ENCODE peak calls at places on chromosome 21, in five cellular contexts. K, T, Y, Z and N are unnamed samples.
A peak's percentile ranks its signal among the peaks of the same experiment; 100 is the strongest.

GRCh38 chr21:18285379-18285778 is 40.7 kb downstream of the CHODL start:
- DNase-seq in Z (no peak), T (no peak), Y (no peak), K (no peak), N (no peak)

GRCh38 chr21:43778469-43779335 is 2.6 kb upstream of the CSTB start:
- DNase-seq in T (no peak), K (no peak), Z (peak; percentile 11), Y (no peak), N (no peak)

GRCh38 chr21:27101533-27101932 is 134.6 kb upstream of the ADAMTS5 start:
- DNase-seq in Y (no peak), Z (no peak), K (no peak), T (no peak), N (no peak)

GRCh38 chr21:45846373-45847160 is 135.0 kb upstream of the COL6A1 start:
- DNase-seq in Z (no peak), T (no peak), K (peak; percentile 59), Y (no peak), N (no peak)

GRCh38 chr21:24870633-24871032 is 736.6 kb downstream of the MRPL39 start:
- DNase-seq in K (no peak), T (no peak), Z (no peak), Y (no peak), N (no peak)

GRCh38 chr21:22585558-22585957 is 1587.3 kb downstream of the NCAM2 start:
- DNase-seq in Y (no peak), T (no peak), Z (no peak), K (no peak), N (no peak)

GRCh38 chr21:34843562-34843961 is 174.8 kb downstream of the CLIC6 start:
- DNase-seq in K (no peak), Y (no peak), T (no peak), Z (no peak), N (no peak)

GRCh38 chr21:14453339-14453738 is 70.4 kb upstream of the HSPA13 start:
- DNase-seq in Z (no peak), K (no peak), Y (no peak), T (no peak), N (no peak)

GRCh38 chr21:14943636-14944035 is 121.2 kb downstream of the NRIP1 start:
- DNase-seq in T (no peak), Y (no peak), K (no peak), Z (no peak), N (no peak)

GRCh38 chr21:46004168-46004861 is 22.7 kb downstream of the COL6A1 start:
- DNase-seq in K (no peak), Y (no peak), Z (no peak), T (no peak), N (peak; percentile 72)

GRCh38 chr21:38958940-38959685 is 153.4 kb downstream of the ETS2 start:
- DNase-seq in K (no peak), Y (peak; percentile 80), Z (no peak), T (no peak), N (no peak)

GRCh38 chr21:42307106-42307505 is 8.1 kb downstream of the TFF3 start:
- DNase-seq in Y (no peak), Z (no peak), T (no peak), K (no peak), N (no peak)

GRCh38 chr21:35189077-35189863 is 140.2 kb upstream of the RUNX1 start:
- DNase-seq in T (no peak), K (no peak), Y (peak; percentile 84), Z (no peak), N (no peak)

GRCh38 chr21:32334980-32335471 is 36.4 kb downstream of the MRAP start:
- DNase-seq in Y (no peak), Z (no peak), K (no peak), T (no peak), N (no peak)

GRCh38 chr21:44703731-44704635 is 7.0 kb downstream of the KRTAP10-12 start:
- DNase-seq in Y (no peak), Z (no peak), T (no peak), K (peak; percentile 3), N (no peak)

GRCh38 chr21:36835383-36835795 is 131.1 kb downstream of the HLCS start:
- DNase-seq in Z (no peak), K (no peak), T (no peak), Y (no peak), N (no peak)

GRCh38 chr21:36420571-36421339 is 35.6 kb downstream of the CHAF1B start:
- DNase-seq in Y (no peak), K (no peak), T (no peak), Z (no peak), N (no peak)

GRCh38 chr21:38293113-38293512 is 36.3 kb downstream of the KCNJ15 start:
- DNase-seq in K (no peak), T (no peak), Z (no peak), Y (no peak), N (no peak)

GRCh38 chr21:27035791-27036190 is 68.9 kb upstream of the ADAMTS5 start:
- DNase-seq in Y (no peak), K (no peak), Z (no peak), T (no peak), N (no peak)

GRCh38 chr21:35475768-35476167 is 426.7 kb upstream of the RUNX1 start:
- DNase-seq in K (no peak), T (no peak), Z (no peak), Y (peak; percentile 67), N (no peak)

GRCh38 chr21:38434913-38435533 is 63.3 kb downstream of the ERG start:
- DNase-seq in K (no peak), Y (peak; percentile 46), Z (no peak), T (no peak), N (no peak)